ENCODE peak calls at places on chromosomes 16 and 17, in nine cellular contexts. O is lower lobe of right lung; E is AG04450; Z is heart left ventricle; T is lower leg skin; W is CD8-positive, alpha-beta T cell; Y is sigmoid colon; Q is nephron progenitor cell; V is AG09309. X is an unnamed sample.

GRCh38 chr16:610513-611381 is 20.0 kb upstream of the WFIKKN1 start:
- DNase-seq in Z (no peak), E (no peak), Q (no peak), T (no peak), O (peak; percentile 83), W (peak; percentile 65), V (no peak), Y (peak; percentile 72), X (no peak)

GRCh38 chr17:8941520-8941919 is 24.0 kb downstream of the PIK3R5 start:
- DNase-seq in W (peak; percentile 68), T (no peak), Z (no peak), E (no peak), Q (no peak), V (no peak), O (peak; percentile 65), Y (no peak), X (no peak)

GRCh38 chr17:72134560-72135399 is 14.0 kb downstream of the SOX9 start:
- DNase-seq in Q (no peak), T (no peak), E (no peak), O (no peak), Z (no peak), W (no peak), Y (no peak), V (peak; percentile 47), X (no peak)

GRCh38 chr16:88869673-88869980 is 3.2 kb upstream of the PABPN1L start:
- DNase-seq in Z (peak; percentile 58), V (no peak), O (no peak), Y (no peak), W (no peak), T (no peak), Q (no peak), E (no peak), X (no peak)

GRCh38 chr16:86215979-86216585 is 294.2 kb upstream of the FOXF1 start:
- DNase-seq in Z (no peak), E (no peak), Y (peak; percentile 61), O (no peak), T (no peak), Q (no peak), V (no peak), W (no peak), X (no peak)

GRCh38 chr16:49353650-49354049 is 20.0 kb upstream of the C16orf78 start:
- DNase-seq in Y (no peak), E (no peak), Q (no peak), Z (no peak), T (no peak), V (no peak), O (no peak), W (no peak), X (no peak)

GRCh38 chr16:1152123-1152638 is 725 bp upstream of the CACNA1H start:
- DNase-seq in W (peak; percentile 53), Z (no peak), O (no peak), V (no peak), Y (peak; percentile 80), E (no peak), Q (peak; percentile 63), T (no peak), X (no peak)

GRCh38 chr16:21156767-21157467 is 1.6 kb upstream of the LDAF1 start:
- DNase-seq in V (peak; percentile 70), W (no peak), O (no peak), Y (peak; percentile 69), T (peak; percentile 43), E (no peak), Z (peak; percentile 40), Q (peak; percentile 37), X (no peak)

GRCh38 chr17:75289832-75290337 is 652 bp upstream of the SLC25A19 start:
- DNase-seq in Q (no peak), V (no peak), Y (peak; percentile 84), T (peak; percentile 55), E (no peak), W (peak; percentile 65), Z (peak; percentile 46), O (peak; percentile 84), X (peak; percentile 80)

GRCh38 chr17:13650096-13650675 is 48.5 kb upstream of the HS3ST3A1 start:
- DNase-seq in O (no peak), Y (no peak), W (no peak), Q (no peak), V (no peak), T (no peak), E (no peak), Z (no peak), X (no peak)

DNA sequence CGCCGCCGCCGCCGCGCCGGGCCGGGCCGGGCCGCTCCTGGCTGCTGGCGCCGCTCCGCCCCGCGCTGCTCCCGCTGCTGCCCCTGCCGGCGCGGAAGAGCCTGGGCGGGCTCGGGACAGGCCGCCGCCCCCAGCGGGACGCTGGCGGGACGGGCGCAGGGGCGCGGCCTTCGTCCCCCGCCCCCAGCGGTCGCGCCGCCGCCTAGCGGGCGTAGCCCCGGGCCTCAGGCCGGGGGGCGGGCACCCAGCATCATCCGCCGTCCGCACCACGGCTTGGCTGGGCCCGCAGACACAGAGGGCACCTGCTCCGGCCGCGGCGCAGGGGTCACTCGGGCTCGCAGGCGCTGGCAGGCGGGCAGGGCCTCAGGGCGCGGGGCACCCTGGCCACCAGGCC is at the start of gene AMFR:
- DNase-seq in W (peak; percentile 67), Q (peak; percentile 77), Y (peak; percentile 79), E (peak; percentile 36), O (peak; percentile 78), T (no peak), Z (peak; percentile 78), V (peak; percentile 25), X (no peak)
- TF ChIP-seq CTCF in W (peak; percentile 45), Q (no peak), Y (no peak), E (no peak), O (peak; percentile 41), T (no peak), Z (peak; percentile 74), V (no peak), X (peak; percentile 40)

DNA sequence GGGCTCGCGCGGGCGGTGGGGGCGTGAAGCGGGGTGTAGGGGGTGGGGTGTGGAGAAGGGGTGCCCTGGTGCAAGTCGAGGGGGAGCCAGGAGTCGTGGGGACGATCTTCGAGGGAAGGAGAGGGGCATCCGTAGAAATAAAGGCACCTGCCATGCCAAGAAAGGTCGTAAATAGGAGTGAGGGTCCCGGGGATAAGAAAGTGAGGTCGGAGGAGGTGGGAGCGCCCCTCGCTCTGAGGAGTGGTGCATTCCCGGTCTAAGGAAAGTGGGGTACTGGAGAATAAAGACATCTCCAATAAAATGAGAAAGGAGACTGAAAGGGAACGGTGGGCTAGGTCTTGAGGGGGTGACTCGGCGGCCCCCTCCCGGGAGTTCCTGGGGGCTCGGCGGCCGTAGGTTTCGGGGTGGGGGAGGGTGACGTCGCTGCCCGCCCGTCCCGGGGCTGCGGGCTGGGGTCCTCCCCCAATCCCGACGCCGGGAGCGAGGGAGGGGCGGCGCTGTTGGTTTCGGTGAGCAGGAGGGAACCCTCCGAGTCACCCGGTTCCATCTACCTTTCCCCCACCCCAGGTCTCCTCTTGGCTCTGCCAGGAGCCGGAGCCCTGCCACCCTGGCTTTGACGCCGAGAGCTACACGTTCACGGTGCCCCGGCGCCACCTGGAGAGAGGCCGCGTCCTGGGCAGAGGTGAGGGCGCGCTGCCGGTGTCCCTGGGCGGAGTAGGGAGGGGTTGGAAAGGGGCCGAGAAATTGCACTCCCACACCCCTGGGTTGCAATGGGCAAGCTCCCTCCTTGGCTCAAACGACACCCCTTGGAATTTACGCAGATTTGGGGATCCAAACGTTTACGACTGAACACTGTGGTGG is 868 bp downstream of the CDH1 start:
- DNase-seq in Z (no peak), Q (peak; percentile 33), W (no peak), O (peak; percentile 81), E (no peak), T (no peak), V (no peak), Y (no peak), X (no peak)
- TF ChIP-seq CTCF in Z (no peak), Q (no peak), W (no peak), O (no peak), E (no peak), T (no peak), V (no peak), Y (no peak), X (no peak)

DNA sequence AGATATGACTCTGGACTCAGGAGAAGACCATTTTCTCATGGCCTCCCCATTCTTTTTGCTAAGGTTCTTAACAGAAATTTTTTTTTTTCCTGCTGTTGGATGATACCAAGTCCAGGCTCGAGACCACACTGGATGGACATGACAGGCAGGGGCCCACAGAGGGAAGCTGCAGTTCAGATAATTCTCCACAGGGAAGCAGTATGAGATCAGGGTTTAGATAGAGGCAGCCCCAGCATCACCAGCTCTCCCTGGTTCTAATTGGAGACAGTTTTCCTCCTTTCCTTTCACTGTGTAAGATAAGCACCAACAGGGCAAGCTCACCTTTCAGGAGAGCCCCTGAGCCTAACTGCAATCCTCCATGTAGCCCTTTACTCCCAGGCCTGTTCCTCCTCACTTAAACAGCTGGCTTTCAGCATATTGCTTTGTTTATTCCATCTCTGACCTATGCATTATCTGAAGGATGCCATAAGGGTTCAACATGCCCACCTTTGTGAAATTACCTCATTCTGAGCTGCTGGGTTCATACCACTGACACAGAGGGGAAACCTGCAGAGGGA is 108.1 kb downstream of the SNX11 start:
- DNase-seq in W (no peak), T (no peak), Z (no peak), V (no peak), Y (no peak), O (no peak), E (no peak), Q (peak; percentile 55), X (no peak)
- TF ChIP-seq CTCF in W (no peak), T (no peak), Z (peak; percentile 51), V (peak; percentile 49), Y (no peak), O (peak; percentile 43), E (peak; percentile 46), Q (peak; percentile 80), X (peak; percentile 49)

GRCh38 chr17:55845385-55845784 is 94.5 kb downstream of the PCTP start:
- DNase-seq in W (peak; percentile 14), Q (peak; percentile 78), E (no peak), Z (peak; percentile 27), V (no peak), T (peak; percentile 34), Y (peak; percentile 82), O (peak; percentile 60), X (no peak)
- TF ChIP-seq CTCF in W (no peak), Q (peak; percentile 70), E (peak; percentile 67), Z (peak; percentile 53), V (peak; percentile 55), T (no peak), Y (no peak), O (peak; percentile 61), X (peak; percentile 23)

DNA sequence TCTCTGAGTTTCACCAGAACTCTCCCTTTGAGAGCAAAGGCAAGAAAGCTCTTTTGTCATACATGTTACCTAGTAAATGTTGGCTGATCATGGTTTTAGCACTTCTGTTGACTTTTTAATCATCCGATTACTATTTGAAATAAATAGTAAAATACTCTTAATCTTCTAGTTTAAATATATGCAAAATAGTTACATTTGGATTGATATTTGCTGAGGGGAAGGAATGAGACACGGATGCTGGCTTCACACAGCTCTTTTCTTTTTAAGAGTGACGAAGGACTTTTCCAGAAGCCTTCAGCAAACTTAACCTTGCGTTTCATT is 9.4 kb downstream of the NFATC3 start:
- DNase-seq in Z (no peak), V (no peak), Y (no peak), Q (no peak), W (no peak), O (no peak), T (no peak), E (no peak), X (no peak)
- TF ChIP-seq CTCF in Z (no peak), V (no peak), Y (no peak), Q (no peak), W (no peak), O (no peak), T (no peak), E (no peak), X (peak; percentile 50)

X was measured in CD14-positive monocyte.